ENCODE peak calls at places on chromosomes 6 and 20, in seven cellular contexts. Q is GOT3; D is GM12865; I is H54; V is activated naive CD4-positive, alpha-beta T cell; G is CD8-positive, alpha-beta memory T cell; Y is GM04504. W is an unnamed sample.

GRCh38 chr6:129644567-129645015 is 65.4 kb downstream of the ARHGAP18 start:
- DNase-seq in Q (no peak), D (no peak), I (no peak), V (no peak), G (no peak), Y (no peak), W (no peak)

GRCh38 chr6:31401403-31401802 is 2.0 kb upstream of the MICA start:
- DNase-seq in Q (no peak), D (peak), I (no peak), V (no peak), G (no peak), Y (peak), W (no peak)

GRCh38 chr6:154806804-154807203 is 73.6 kb downstream of the SCAF8 start:
- DNase-seq in Q (no peak), D (no peak), I (no peak), V (no peak), G (no peak), Y (no peak), W (no peak)

GRCh38 chr6:106181664-106182418 is 95.7 kb downstream of the PRDM1 start:
- DNase-seq in Q (no peak), D (peak), I (no peak), V (no peak), G (no peak), Y (peak), W (no peak)

GRCh38 chr20:10672579-10673127 is 1.1 kb downstream of the JAG1 start:
- DNase-seq in Q (peak), D (peak), I (peak), V (no peak), G (no peak), Y (no peak), W (no peak)

GRCh38 chr6:40912158-40912946 is 126.7 kb downstream of the UNC5CL start:
- DNase-seq in Q (no peak), D (peak), I (no peak), V (no peak), G (no peak), Y (no peak), W (no peak)

GRCh38 chr6:138235693-138236092 is 17.4 kb upstream of the PBOV1 start:
- DNase-seq in Q (no peak), D (no peak), I (no peak), V (no peak), G (no peak), Y (no peak), W (no peak)

GRCh38 chr6:152401978-152402377 is 235.2 kb downstream of the SYNE1 start:
- DNase-seq in Q (no peak), D (no peak), I (peak), V (no peak), G (no peak), Y (peak), W (no peak)

GRCh38 chr6:165686966-165687365 is 23.9 kb upstream of the PDE10A start:
- DNase-seq in Q (no peak), D (no peak), I (no peak), V (no peak), G (no peak), Y (no peak), W (no peak)

GRCh38 chr6:145031001-145031400 is 704.3 kb downstream of the EPM2A start:
- DNase-seq in Q (no peak), D (no peak), I (no peak), V (no peak), G (no peak), Y (no peak), W (no peak)

GRCh38 chr6:11103065-11103464 is 8.5 kb downstream of the ERVFRD-1 start:
- DNase-seq in Q (no peak), D (no peak), I (no peak), V (no peak), G (no peak), Y (no peak), W (no peak)